ENCODE peak calls at places on chromosome 18, in four cellular contexts. F is A549, E is SHP77, W is HCT116. K is an unnamed sample.

GRCh38 chr18:7684966-7685365 is 117.8 kb downstream of the PTPRM start:
- DNase-seq in F (no peak), E (no peak), W (no peak), K (peak; percentile 22)

GRCh38 chr18:12679183-12679786 is 21.4 kb upstream of the SPIRE1 start:
- DNase-seq in F (no peak), E (no peak), W (no peak), K (peak; percentile 92)

GRCh38 chr18:68997845-68998244 is 200.0 kb downstream of the CCDC102B start:
- DNase-seq in F (no peak), E (no peak), W (no peak), K (peak; percentile 37)

GRCh38 chr18:73235491-73235890 is 367.7 kb upstream of the NETO1 start:
- DNase-seq in F (peak; percentile 30), E (no peak), W (no peak), K (peak; percentile 65)

GRCh38 chr18:45324489-45325111 is 290.7 kb upstream of the SLC14A2 start:
- DNase-seq in F (no peak), E (no peak), W (no peak), K (no peak)

GRCh38 chr18:6835345-6835744 is 105.8 kb downstream of the ARHGAP28 start:
- DNase-seq in F (no peak), E (no peak), W (no peak), K (no peak)

GRCh38 chr18:41436772-41437171 is 518.3 kb upstream of the PIK3C3 start:
- DNase-seq in F (no peak), E (no peak), W (no peak), K (no peak)

GRCh38 chr18:54830260-54830659 is 2.0 kb downstream of the RAB27B start:
- DNase-seq in F (no peak), E (no peak), W (no peak), K (no peak)

GRCh38 chr18:76493213-76494107 is 1.6 kb downstream of the ZNF516 start:
- DNase-seq in F (peak; percentile 19), E (peak; percentile 78), W (no peak), K (no peak)

GRCh38 chr18:24322594-24323136 is 75.0 kb downstream of the OSBPL1A start:
- DNase-seq in F (no peak), E (no peak), W (no peak), K (peak; percentile 68)

GRCh38 chr18:21997207-21998143 is 171.9 kb upstream of the GATA6 start:
- DNase-seq in F (peak; percentile 47), E (no peak), W (peak; percentile 48), K (peak; percentile 59)

GRCh38 chr18:45335644-45336043 is 279.6 kb upstream of the SLC14A2 start:
- DNase-seq in F (no peak), E (no peak), W (no peak), K (no peak)

GRCh38 chr18:23365602-23366001 is 87.5 kb upstream of the RIOK3 start:
- DNase-seq in F (no peak), E (no peak), W (no peak), K (no peak)

GRCh38 chr18:26228562-26229260 is 2.5 kb downstream of the TAF4B start:
- DNase-seq in F (no peak), E (no peak), W (no peak), K (no peak)

GRCh38 chr18:8719192-8719591 is 13.8 kb downstream of the MTCL1 start:
- DNase-seq in F (no peak), E (no peak), W (no peak), K (no peak)

GRCh38 chr18:65817178-65817577 is 66.4 kb downstream of the CDH7 start:
- DNase-seq in F (no peak), E (no peak), W (no peak), K (no peak)

GRCh38 chr18:38933910-38934510 is 1368.4 kb upstream of the CELF4 start:
- DNase-seq in F (no peak), E (no peak), W (no peak), K (no peak)

GRCh38 chr18:20971886-20972267 is 139.7 kb downstream of the ROCK1 start:
- DNase-seq in F (peak; percentile 27), E (peak; percentile 2), W (peak; percentile 16), K (peak; percentile 53)

GRCh38 chr18:21865043-21865442 is 124.5 kb downstream of the MIB1 start:
- DNase-seq in F (no peak), E (no peak), W (no peak), K (no peak)

GRCh38 chr18:24669502-24669901 is 209.1 kb downstream of the HRH4 start:
- DNase-seq in F (no peak), E (no peak), W (no peak), K (no peak)

GRCh38 chr18:45755936-45756335 is 32.0 kb downstream of the SLC14A1 start:
- DNase-seq in F (no peak), E (no peak), W (no peak), K (peak; percentile 99)

GRCh38 chr18:49681387-49681786 is 119.5 kb downstream of the LIPG start:
- DNase-seq in F (peak; percentile 6), E (peak; percentile 17), W (no peak), K (no peak)

GRCh38 chr18:37705016-37705415 is 139.4 kb upstream of the CELF4 start:
- DNase-seq in F (no peak), E (no peak), W (no peak), K (no peak)

GRCh38 chr18:63144748-63145147 is 174.8 kb downstream of the BCL2 start:
- DNase-seq in F (no peak), E (no peak), W (no peak), K (no peak)

GRCh38 chr18:63511285-63511684 is 30.9 kb upstream of the SERPINB12 start:
- DNase-seq in F (peak; percentile 68), E (peak; percentile 36), W (peak; percentile 82), K (peak; percentile 39)

GRCh38 chr18:39558658-39559057 is 1993.1 kb upstream of the CELF4 start:
- DNase-seq in F (no peak), E (no peak), W (no peak), K (no peak)

GRCh38 chr18:6816154-6816553 is 86.6 kb downstream of the ARHGAP28 start:
- DNase-seq in F (no peak), E (no peak), W (no peak), K (no peak)

GRCh38 chr18:48226401-48226800 is 182.8 kb downstream of the ZBTB7C start:
- DNase-seq in F (no peak), E (no peak), W (no peak), K (no peak)

GRCh38 chr18:3230401-3231334 is 10.9 kb upstream of the MYOM1 start:
- DNase-seq in F (peak; percentile 49), E (no peak), W (no peak), K (no peak)

GRCh38 chr18:52340466-52341378 is 725 bp downstream of the DCC start:
- DNase-seq in F (no peak), E (no peak), W (no peak), K (no peak)

GRCh38 chr18:31957728-31958127 is 14.8 kb upstream of the TRAPPC8 start:
- DNase-seq in F (no peak), E (no peak), W (no peak), K (no peak)

GRCh38 chr18:6633370-6633769 is 96.1 kb upstream of the ARHGAP28 start:
- DNase-seq in F (no peak), E (no peak), W (no peak), K (no peak)

GRCh38 chr18:8496186-8496585 is 113.1 kb upstream of the RAB12 start:
- DNase-seq in F (no peak), E (no peak), W (no peak), K (no peak)

GRCh38 chr18:58054041-58054733 is 10.2 kb downstream of the NEDD4L start:
- DNase-seq in F (peak; percentile 26), E (no peak), W (no peak), K (no peak)

K was measured in lung microvascular endothelial cell.